ENCODE peak calls at places on chromosomes 16 and 17, in ten cellular contexts. One of them, this sample, is unnamed.

GRCh38 chr17:28053725-28054124 is 11.2 kb downstream of the NLK start:
- DNase-seq in T-helper 9 cell: no peak
- DNase-seq in spleen: no peak
- DNase-seq in fibroblast of the aortic adventitia: no peak
- DNase-seq in heart left ventricle: no peak
- DNase-seq in stimulated activated naive CD4-positive, alpha-beta T cell: no peak
- DNase-seq in activated naive CD8-positive, alpha-beta T cell treated with anti-CD3 and anti-CD28 coated beads, Interleukin-2, amount 50 U/mL, for 24 hours: no peak
- DNase-seq in pulmonary artery endothelial cell: no peak
- DNase-seq in stimulated activated CD4-positive, alpha-beta T cell treated with anti-CD3 and anti-CD28 coated beads, Interleukin-2, amount 100 ng/mL, for 24 hours: no peak
- DNase-seq in AG10803: no peak
- DNase-seq in this sample: no peak

GRCh38 chr16:6146874-6147425 is 1049.4 kb upstream of the EEF2KMT start:
- DNase-seq in AG10803: no peak
- DNase-seq in pulmonary artery endothelial cell: no peak
- DNase-seq in stimulated activated CD4-positive, alpha-beta T cell treated with anti-CD3 and anti-CD28 coated beads, Interleukin-2, amount 100 ng/mL, for 24 hours: no peak
- DNase-seq in T-helper 9 cell: no peak
- DNase-seq in spleen: no peak
- DNase-seq in heart left ventricle: no peak
- DNase-seq in stimulated activated naive CD4-positive, alpha-beta T cell: no peak
- DNase-seq in fibroblast of the aortic adventitia: no peak
- DNase-seq in activated naive CD8-positive, alpha-beta T cell treated with anti-CD3 and anti-CD28 coated beads, Interleukin-2, amount 50 U/mL, for 24 hours: no peak
- DNase-seq in this sample: no peak

GRCh38 chr16:12846592-12846991 is 42.9 kb upstream of the CPPED1 start:
- DNase-seq in activated naive CD8-positive, alpha-beta T cell treated with anti-CD3 and anti-CD28 coated beads, Interleukin-2, amount 50 U/mL, for 24 hours: no peak
- DNase-seq in stimulated activated naive CD4-positive, alpha-beta T cell: no peak
- DNase-seq in T-helper 9 cell: no peak
- DNase-seq in fibroblast of the aortic adventitia: no peak
- DNase-seq in AG10803: no peak
- DNase-seq in spleen: no peak
- DNase-seq in stimulated activated CD4-positive, alpha-beta T cell treated with anti-CD3 and anti-CD28 coated beads, Interleukin-2, amount 100 ng/mL, for 24 hours: no peak
- DNase-seq in heart left ventricle: no peak
- DNase-seq in pulmonary artery endothelial cell: no peak
- DNase-seq in this sample: no peak

GRCh38 chr16:71738820-71739219 is 14.3 kb upstream of the PHLPP2 start:
- DNase-seq in heart left ventricle: no peak
- DNase-seq in stimulated activated CD4-positive, alpha-beta T cell treated with anti-CD3 and anti-CD28 coated beads, Interleukin-2, amount 100 ng/mL, for 24 hours: no peak
- DNase-seq in T-helper 9 cell: no peak
- DNase-seq in pulmonary artery endothelial cell: no peak
- DNase-seq in spleen: no peak
- DNase-seq in AG10803: no peak
- DNase-seq in stimulated activated naive CD4-positive, alpha-beta T cell: no peak
- DNase-seq in fibroblast of the aortic adventitia: no peak
- DNase-seq in activated naive CD8-positive, alpha-beta T cell treated with anti-CD3 and anti-CD28 coated beads, Interleukin-2, amount 50 U/mL, for 24 hours: no peak
- DNase-seq in this sample: no peak

GRCh38 chr16:82638095-82638798 is 11.5 kb downstream of the CDH13 start:
- DNase-seq in activated naive CD8-positive, alpha-beta T cell treated with anti-CD3 and anti-CD28 coated beads, Interleukin-2, amount 50 U/mL, for 24 hours: no peak
- DNase-seq in AG10803: peak
- DNase-seq in fibroblast of the aortic adventitia: peak
- DNase-seq in spleen: no peak
- DNase-seq in pulmonary artery endothelial cell: peak
- DNase-seq in stimulated activated CD4-positive, alpha-beta T cell treated with anti-CD3 and anti-CD28 coated beads, Interleukin-2, amount 100 ng/mL, for 24 hours: no peak
- DNase-seq in T-helper 9 cell: no peak
- DNase-seq in stimulated activated naive CD4-positive, alpha-beta T cell: no peak
- DNase-seq in heart left ventricle: no peak
- DNase-seq in this sample: no peak

GRCh38 chr17:77842148-77842905 is 116.2 kb upstream of the TNRC6C start:
- DNase-seq in fibroblast of the aortic adventitia: peak
- DNase-seq in AG10803: no peak
- DNase-seq in stimulated activated CD4-positive, alpha-beta T cell treated with anti-CD3 and anti-CD28 coated beads, Interleukin-2, amount 100 ng/mL, for 24 hours: peak
- DNase-seq in pulmonary artery endothelial cell: no peak
- DNase-seq in heart left ventricle: peak
- DNase-seq in T-helper 9 cell: no peak
- DNase-seq in spleen: peak
- DNase-seq in stimulated activated naive CD4-positive, alpha-beta T cell: no peak
- DNase-seq in activated naive CD8-positive, alpha-beta T cell treated with anti-CD3 and anti-CD28 coated beads, Interleukin-2, amount 50 U/mL, for 24 hours: peak
- DNase-seq in this sample: peak

GRCh38 chr16:4351880-4352279 is 759 bp upstream of the PAM16 start:
- DNase-seq in spleen: no peak
- DNase-seq in stimulated activated CD4-positive, alpha-beta T cell treated with anti-CD3 and anti-CD28 coated beads, Interleukin-2, amount 100 ng/mL, for 24 hours: peak
- DNase-seq in heart left ventricle: no peak
- DNase-seq in T-helper 9 cell: no peak
- DNase-seq in stimulated activated naive CD4-positive, alpha-beta T cell: no peak
- DNase-seq in pulmonary artery endothelial cell: no peak
- DNase-seq in fibroblast of the aortic adventitia: no peak
- DNase-seq in activated naive CD8-positive, alpha-beta T cell treated with anti-CD3 and anti-CD28 coated beads, Interleukin-2, amount 50 U/mL, for 24 hours: no peak
- DNase-seq in AG10803: peak
- DNase-seq in this sample: no peak

GRCh38 chr16:72740346-72740745 is 307.6 kb downstream of the ZFHX3 start:
- DNase-seq in spleen: no peak
- DNase-seq in stimulated activated naive CD4-positive, alpha-beta T cell: no peak
- DNase-seq in fibroblast of the aortic adventitia: no peak
- DNase-seq in activated naive CD8-positive, alpha-beta T cell treated with anti-CD3 and anti-CD28 coated beads, Interleukin-2, amount 50 U/mL, for 24 hours: no peak
- DNase-seq in stimulated activated CD4-positive, alpha-beta T cell treated with anti-CD3 and anti-CD28 coated beads, Interleukin-2, amount 100 ng/mL, for 24 hours: no peak
- DNase-seq in pulmonary artery endothelial cell: no peak
- DNase-seq in AG10803: peak
- DNase-seq in heart left ventricle: no peak
- DNase-seq in T-helper 9 cell: no peak
- DNase-seq in this sample: no peak

GRCh38 chr16:67170168-67170947 is at the start of gene NOL3:
- DNase-seq in spleen: peak
- DNase-seq in pulmonary artery endothelial cell: peak
- DNase-seq in activated naive CD8-positive, alpha-beta T cell treated with anti-CD3 and anti-CD28 coated beads, Interleukin-2, amount 50 U/mL, for 24 hours: peak
- DNase-seq in AG10803: peak
- DNase-seq in fibroblast of the aortic adventitia: peak
- DNase-seq in T-helper 9 cell: no peak
- DNase-seq in heart left ventricle: peak
- DNase-seq in stimulated activated CD4-positive, alpha-beta T cell treated with anti-CD3 and anti-CD28 coated beads, Interleukin-2, amount 100 ng/mL, for 24 hours: peak
- DNase-seq in stimulated activated naive CD4-positive, alpha-beta T cell: no peak
- DNase-seq in this sample: no peak

GRCh38 chr16:11315499-11315898 is 29.8 kb upstream of the RMI2 start:
- DNase-seq in stimulated activated CD4-positive, alpha-beta T cell treated with anti-CD3 and anti-CD28 coated beads, Interleukin-2, amount 100 ng/mL, for 24 hours: no peak
- DNase-seq in activated naive CD8-positive, alpha-beta T cell treated with anti-CD3 and anti-CD28 coated beads, Interleukin-2, amount 50 U/mL, for 24 hours: no peak
- DNase-seq in spleen: no peak
- DNase-seq in AG10803: no peak
- DNase-seq in T-helper 9 cell: no peak
- DNase-seq in stimulated activated naive CD4-positive, alpha-beta T cell: no peak
- DNase-seq in heart left ventricle: no peak
- DNase-seq in pulmonary artery endothelial cell: no peak
- DNase-seq in fibroblast of the aortic adventitia: no peak
- DNase-seq in this sample: no peak

GRCh38 chr16:82895843-82896242 is 269.1 kb downstream of the CDH13 start:
- DNase-seq in stimulated activated CD4-positive, alpha-beta T cell treated with anti-CD3 and anti-CD28 coated beads, Interleukin-2, amount 100 ng/mL, for 24 hours: no peak
- DNase-seq in AG10803: no peak
- DNase-seq in T-helper 9 cell: no peak
- DNase-seq in fibroblast of the aortic adventitia: no peak
- DNase-seq in stimulated activated naive CD4-positive, alpha-beta T cell: no peak
- DNase-seq in activated naive CD8-positive, alpha-beta T cell treated with anti-CD3 and anti-CD28 coated beads, Interleukin-2, amount 50 U/mL, for 24 hours: no peak
- DNase-seq in heart left ventricle: no peak
- DNase-seq in spleen: no peak
- DNase-seq in pulmonary artery endothelial cell: no peak
- DNase-seq in this sample: no peak

GRCh38 chr17:67673006-67673405 is 44.7 kb upstream of the NOL11 start:
- DNase-seq in AG10803: no peak
- DNase-seq in stimulated activated naive CD4-positive, alpha-beta T cell: no peak
- DNase-seq in fibroblast of the aortic adventitia: no peak
- DNase-seq in stimulated activated CD4-positive, alpha-beta T cell treated with anti-CD3 and anti-CD28 coated beads, Interleukin-2, amount 100 ng/mL, for 24 hours: no peak
- DNase-seq in pulmonary artery endothelial cell: no peak
- DNase-seq in activated naive CD8-positive, alpha-beta T cell treated with anti-CD3 and anti-CD28 coated beads, Interleukin-2, amount 50 U/mL, for 24 hours: no peak
- DNase-seq in spleen: no peak
- DNase-seq in heart left ventricle: no peak
- DNase-seq in T-helper 9 cell: no peak
- DNase-seq in this sample: no peak

GRCh38 chr17:38914741-38915638 is 10.4 kb upstream of the LASP1NB start:
- DNase-seq in AG10803: no peak
- DNase-seq in activated naive CD8-positive, alpha-beta T cell treated with anti-CD3 and anti-CD28 coated beads, Interleukin-2, amount 50 U/mL, for 24 hours: no peak
- DNase-seq in stimulated activated CD4-positive, alpha-beta T cell treated with anti-CD3 and anti-CD28 coated beads, Interleukin-2, amount 100 ng/mL, for 24 hours: no peak
- DNase-seq in spleen: peak
- DNase-seq in T-helper 9 cell: no peak
- DNase-seq in pulmonary artery endothelial cell: no peak
- DNase-seq in stimulated activated naive CD4-positive, alpha-beta T cell: no peak
- DNase-seq in fibroblast of the aortic adventitia: no peak
- DNase-seq in heart left ventricle: no peak
- DNase-seq in this sample: peak

GRCh38 chr16:15031179-15031578 is 24.7 kb downstream of the NTAN1 start:
- DNase-seq in activated naive CD8-positive, alpha-beta T cell treated with anti-CD3 and anti-CD28 coated beads, Interleukin-2, amount 50 U/mL, for 24 hours: no peak
- DNase-seq in stimulated activated CD4-positive, alpha-beta T cell treated with anti-CD3 and anti-CD28 coated beads, Interleukin-2, amount 100 ng/mL, for 24 hours: no peak
- DNase-seq in spleen: no peak
- DNase-seq in stimulated activated naive CD4-positive, alpha-beta T cell: no peak
- DNase-seq in pulmonary artery endothelial cell: no peak
- DNase-seq in T-helper 9 cell: no peak
- DNase-seq in AG10803: no peak
- DNase-seq in heart left ventricle: no peak
- DNase-seq in fibroblast of the aortic adventitia: no peak
- DNase-seq in this sample: no peak

GRCh38 chr16:48385272-48385953 is at the start of gene SIAH1:
- DNase-seq in spleen: peak
- DNase-seq in T-helper 9 cell: peak
- DNase-seq in fibroblast of the aortic adventitia: peak
- DNase-seq in activated naive CD8-positive, alpha-beta T cell treated with anti-CD3 and anti-CD28 coated beads, Interleukin-2, amount 50 U/mL, for 24 hours: peak
- DNase-seq in stimulated activated naive CD4-positive, alpha-beta T cell: peak
- DNase-seq in heart left ventricle: peak
- DNase-seq in pulmonary artery endothelial cell: no peak
- DNase-seq in AG10803: peak
- DNase-seq in stimulated activated CD4-positive, alpha-beta T cell treated with anti-CD3 and anti-CD28 coated beads, Interleukin-2, amount 100 ng/mL, for 24 hours: peak
- DNase-seq in this sample: no peak

GRCh38 chr16:47377156-47377555 is 83.7 kb downstream of the ITFG1 start:
- DNase-seq in spleen: no peak
- DNase-seq in fibroblast of the aortic adventitia: no peak
- DNase-seq in AG10803: no peak
- DNase-seq in activated naive CD8-positive, alpha-beta T cell treated with anti-CD3 and anti-CD28 coated beads, Interleukin-2, amount 50 U/mL, for 24 hours: no peak
- DNase-seq in pulmonary artery endothelial cell: no peak
- DNase-seq in heart left ventricle: no peak
- DNase-seq in stimulated activated naive CD4-positive, alpha-beta T cell: no peak
- DNase-seq in stimulated activated CD4-positive, alpha-beta T cell treated with anti-CD3 and anti-CD28 coated beads, Interleukin-2, amount 100 ng/mL, for 24 hours: no peak
- DNase-seq in T-helper 9 cell: no peak
- DNase-seq in this sample: no peak

GRCh38 chr17:60901222-60901621 is 223.6 kb downstream of the BCAS3 start:
- DNase-seq in spleen: no peak
- DNase-seq in stimulated activated CD4-positive, alpha-beta T cell treated with anti-CD3 and anti-CD28 coated beads, Interleukin-2, amount 100 ng/mL, for 24 hours: no peak
- DNase-seq in activated naive CD8-positive, alpha-beta T cell treated with anti-CD3 and anti-CD28 coated beads, Interleukin-2, amount 50 U/mL, for 24 hours: no peak
- DNase-seq in heart left ventricle: no peak
- DNase-seq in stimulated activated naive CD4-positive, alpha-beta T cell: no peak
- DNase-seq in fibroblast of the aortic adventitia: peak
- DNase-seq in T-helper 9 cell: no peak
- DNase-seq in AG10803: no peak
- DNase-seq in pulmonary artery endothelial cell: no peak
- DNase-seq in this sample: no peak

GRCh38 chr17:61380836-61381525 is 18.7 kb upstream of the TBX2 start:
- DNase-seq in spleen: peak
- DNase-seq in fibroblast of the aortic adventitia: no peak
- DNase-seq in pulmonary artery endothelial cell: no peak
- DNase-seq in T-helper 9 cell: no peak
- DNase-seq in stimulated activated naive CD4-positive, alpha-beta T cell: no peak
- DNase-seq in AG10803: no peak
- DNase-seq in heart left ventricle: no peak
- DNase-seq in activated naive CD8-positive, alpha-beta T cell treated with anti-CD3 and anti-CD28 coated beads, Interleukin-2, amount 50 U/mL, for 24 hours: no peak
- DNase-seq in stimulated activated CD4-positive, alpha-beta T cell treated with anti-CD3 and anti-CD28 coated beads, Interleukin-2, amount 100 ng/mL, for 24 hours: no peak
- DNase-seq in this sample: no peak

GRCh38 chr17:56943505-56944125 is 17.2 kb downstream of the COIL start:
- DNase-seq in stimulated activated CD4-positive, alpha-beta T cell treated with anti-CD3 and anti-CD28 coated beads, Interleukin-2, amount 100 ng/mL, for 24 hours: no peak
- DNase-seq in activated naive CD8-positive, alpha-beta T cell treated with anti-CD3 and anti-CD28 coated beads, Interleukin-2, amount 50 U/mL, for 24 hours: no peak
- DNase-seq in fibroblast of the aortic adventitia: no peak
- DNase-seq in heart left ventricle: no peak
- DNase-seq in stimulated activated naive CD4-positive, alpha-beta T cell: no peak
- DNase-seq in T-helper 9 cell: no peak
- DNase-seq in AG10803: no peak
- DNase-seq in pulmonary artery endothelial cell: no peak
- DNase-seq in spleen: no peak
- DNase-seq in this sample: no peak

GRCh38 chr17:31579265-31579664 is 187.8 kb downstream of the RAB11FIP4 start:
- DNase-seq in activated naive CD8-positive, alpha-beta T cell treated with anti-CD3 and anti-CD28 coated beads, Interleukin-2, amount 50 U/mL, for 24 hours: no peak
- DNase-seq in fibroblast of the aortic adventitia: no peak
- DNase-seq in stimulated activated naive CD4-positive, alpha-beta T cell: no peak
- DNase-seq in T-helper 9 cell: no peak
- DNase-seq in heart left ventricle: no peak
- DNase-seq in AG10803: no peak
- DNase-seq in spleen: no peak
- DNase-seq in pulmonary artery endothelial cell: no peak
- DNase-seq in stimulated activated CD4-positive, alpha-beta T cell treated with anti-CD3 and anti-CD28 coated beads, Interleukin-2, amount 100 ng/mL, for 24 hours: no peak
- DNase-seq in this sample: no peak

GRCh38 chr16:4081577-4082021 is 34.6 kb downstream of the ADCY9 start:
- DNase-seq in activated naive CD8-positive, alpha-beta T cell treated with anti-CD3 and anti-CD28 coated beads, Interleukin-2, amount 50 U/mL, for 24 hours: peak
- DNase-seq in AG10803: peak
- DNase-seq in fibroblast of the aortic adventitia: peak
- DNase-seq in spleen: no peak
- DNase-seq in pulmonary artery endothelial cell: no peak
- DNase-seq in stimulated activated naive CD4-positive, alpha-beta T cell: peak
- DNase-seq in heart left ventricle: no peak
- DNase-seq in T-helper 9 cell: no peak
- DNase-seq in stimulated activated CD4-positive, alpha-beta T cell treated with anti-CD3 and anti-CD28 coated beads, Interleukin-2, amount 100 ng/mL, for 24 hours: peak
- DNase-seq in this sample: no peak

GRCh38 chr17:78040561-78041400 is 82.3 kb downstream of the TNRC6C start:
- DNase-seq in activated naive CD8-positive, alpha-beta T cell treated with anti-CD3 and anti-CD28 coated beads, Interleukin-2, amount 50 U/mL, for 24 hours: peak
- DNase-seq in spleen: peak
- DNase-seq in pulmonary artery endothelial cell: no peak
- DNase-seq in stimulated activated naive CD4-positive, alpha-beta T cell: peak
- DNase-seq in stimulated activated CD4-positive, alpha-beta T cell treated with anti-CD3 and anti-CD28 coated beads, Interleukin-2, amount 100 ng/mL, for 24 hours: peak
- DNase-seq in AG10803: peak
- DNase-seq in heart left ventricle: peak
- DNase-seq in fibroblast of the aortic adventitia: peak
- DNase-seq in T-helper 9 cell: peak
- DNase-seq in this sample: no peak

GRCh38 chr16:17369441-17369951 is 101.3 kb downstream of the XYLT1 start:
- DNase-seq in pulmonary artery endothelial cell: peak
- DNase-seq in heart left ventricle: peak
- DNase-seq in T-helper 9 cell: peak
- DNase-seq in activated naive CD8-positive, alpha-beta T cell treated with anti-CD3 and anti-CD28 coated beads, Interleukin-2, amount 50 U/mL, for 24 hours: peak
- DNase-seq in spleen: peak
- DNase-seq in stimulated activated naive CD4-positive, alpha-beta T cell: peak
- DNase-seq in stimulated activated CD4-positive, alpha-beta T cell treated with anti-CD3 and anti-CD28 coated beads, Interleukin-2, amount 100 ng/mL, for 24 hours: peak
- DNase-seq in AG10803: no peak
- DNase-seq in fibroblast of the aortic adventitia: no peak
- DNase-seq in this sample: no peak

GRCh38 chr17:45376171-45376564 is 56.5 kb downstream of the ARHGAP27 start:
- DNase-seq in AG10803: no peak
- DNase-seq in T-helper 9 cell: no peak
- DNase-seq in fibroblast of the aortic adventitia: no peak
- DNase-seq in stimulated activated naive CD4-positive, alpha-beta T cell: no peak
- DNase-seq in heart left ventricle: no peak
- DNase-seq in activated naive CD8-positive, alpha-beta T cell treated with anti-CD3 and anti-CD28 coated beads, Interleukin-2, amount 50 U/mL, for 24 hours: no peak
- DNase-seq in stimulated activated CD4-positive, alpha-beta T cell treated with anti-CD3 and anti-CD28 coated beads, Interleukin-2, amount 100 ng/mL, for 24 hours: no peak
- DNase-seq in pulmonary artery endothelial cell: no peak
- DNase-seq in spleen: no peak
- DNase-seq in this sample: peak

GRCh38 chr17:31433811-31434210 is 42.3 kb downstream of the RAB11FIP4 start:
- DNase-seq in pulmonary artery endothelial cell: no peak
- DNase-seq in fibroblast of the aortic adventitia: no peak
- DNase-seq in stimulated activated CD4-positive, alpha-beta T cell treated with anti-CD3 and anti-CD28 coated beads, Interleukin-2, amount 100 ng/mL, for 24 hours: no peak
- DNase-seq in stimulated activated naive CD4-positive, alpha-beta T cell: no peak
- DNase-seq in spleen: no peak
- DNase-seq in T-helper 9 cell: no peak
- DNase-seq in activated naive CD8-positive, alpha-beta T cell treated with anti-CD3 and anti-CD28 coated beads, Interleukin-2, amount 50 U/mL, for 24 hours: no peak
- DNase-seq in AG10803: no peak
- DNase-seq in heart left ventricle: no peak
- DNase-seq in this sample: no peak

GRCh38 chr16:85612191-85612800 is 826 bp upstream of the GSE1 start:
- DNase-seq in stimulated activated CD4-positive, alpha-beta T cell treated with anti-CD3 and anti-CD28 coated beads, Interleukin-2, amount 100 ng/mL, for 24 hours: peak
- DNase-seq in fibroblast of the aortic adventitia: peak
- DNase-seq in stimulated activated naive CD4-positive, alpha-beta T cell: peak
- DNase-seq in AG10803: peak
- DNase-seq in activated naive CD8-positive, alpha-beta T cell treated with anti-CD3 and anti-CD28 coated beads, Interleukin-2, amount 50 U/mL, for 24 hours: peak
- DNase-seq in heart left ventricle: peak
- DNase-seq in T-helper 9 cell: peak
- DNase-seq in pulmonary artery endothelial cell: no peak
- DNase-seq in spleen: peak
- DNase-seq in this sample: no peak

GRCh38 chr17:71528210-71528609 is 592.6 kb upstream of the SOX9 start:
- DNase-seq in stimulated activated CD4-positive, alpha-beta T cell treated with anti-CD3 and anti-CD28 coated beads, Interleukin-2, amount 100 ng/mL, for 24 hours: no peak
- DNase-seq in spleen: no peak
- DNase-seq in T-helper 9 cell: no peak
- DNase-seq in activated naive CD8-positive, alpha-beta T cell treated with anti-CD3 and anti-CD28 coated beads, Interleukin-2, amount 50 U/mL, for 24 hours: no peak
- DNase-seq in stimulated activated naive CD4-positive, alpha-beta T cell: no peak
- DNase-seq in heart left ventricle: no peak
- DNase-seq in pulmonary artery endothelial cell: no peak
- DNase-seq in AG10803: no peak
- DNase-seq in fibroblast of the aortic adventitia: no peak
- DNase-seq in this sample: no peak

GRCh38 chr16:56771558-56772279 is 41.8 kb downstream of the NUP93 start:
- DNase-seq in AG10803: no peak
- DNase-seq in stimulated activated CD4-positive, alpha-beta T cell treated with anti-CD3 and anti-CD28 coated beads, Interleukin-2, amount 100 ng/mL, for 24 hours: no peak
- DNase-seq in fibroblast of the aortic adventitia: no peak
- DNase-seq in stimulated activated naive CD4-positive, alpha-beta T cell: no peak
- DNase-seq in heart left ventricle: no peak
- DNase-seq in spleen: no peak
- DNase-seq in pulmonary artery endothelial cell: no peak
- DNase-seq in T-helper 9 cell: no peak
- DNase-seq in activated naive CD8-positive, alpha-beta T cell treated with anti-CD3 and anti-CD28 coated beads, Interleukin-2, amount 50 U/mL, for 24 hours: no peak
- DNase-seq in this sample: no peak

This sample was measured in chondrocyte.